ENCODE peak calls at places on chromosomes 7 and 10, in seven cellular contexts. C is COLO829; X is astrocyte of the spinal cord; F is NCI-H460; U is activated CD8-positive, alpha-beta memory T cell treated with anti-CD3 and anti-CD28 coated beads, Interleukin-2, amount 50 U/mL, for 4 hours; Q is SHP77; Y is body of pancreas. G is an unnamed sample.
A peak's percentile ranks its signal among the peaks of the same experiment; 100 is the strongest.

GRCh38 chr10:13712799-13713581 is 126.2 kb downstream of the PRPF18 start:
- DNase-seq in C (peak; percentile 65), X (peak; percentile 98), F (no peak), U (peak; percentile 25), Q (no peak), Y (peak; percentile 53), G (peak; percentile 39)

GRCh38 chr10:6706725-6707124 is 126.6 kb upstream of the PRKCQ start:
- DNase-seq in C (no peak), X (no peak), F (no peak), U (no peak), Q (no peak), Y (no peak), G (no peak)

GRCh38 chr7:158558816-158559215 is 28.8 kb downstream of the PTPRN2 start:
- DNase-seq in C (no peak), X (no peak), F (no peak), U (no peak), Q (no peak), Y (no peak), G (no peak)

GRCh38 chr7:56474271-56474670 is 358.1 kb upstream of the NUPR2 start:
- DNase-seq in C (no peak), X (no peak), F (no peak), U (no peak), Q (no peak), Y (no peak), G (no peak)

GRCh38 chr10:89879121-89879520 is 177.7 kb downstream of the KIF20B start:
- DNase-seq in C (no peak), X (peak; percentile 38), F (no peak), U (no peak), Q (no peak), Y (no peak), G (no peak)

GRCh38 chr10:88115968-88116367 is 252.5 kb downstream of the PTEN start:
- DNase-seq in C (peak; percentile 2), X (peak; percentile 18), F (no peak), U (no peak), Q (no peak), Y (no peak), G (no peak)

GRCh38 chr10:101291254-101292193 is 62.3 kb upstream of the LBX1 start:
- DNase-seq in C (no peak), X (peak; percentile 5), F (peak; percentile 31), U (peak; percentile 64), Q (peak; percentile 59), Y (peak; percentile 57), G (peak; percentile 77)

GRCh38 chr7:127828843-127829502 is 177.0 kb downstream of the SND1 start:
- DNase-seq in C (no peak), X (no peak), F (no peak), U (no peak), Q (no peak), Y (no peak), G (no peak)

GRCh38 chr10:58440484-58440883 is 55.3 kb downstream of the TFAM start:
- DNase-seq in C (no peak), X (no peak), F (no peak), U (no peak), Q (no peak), Y (no peak), G (no peak)

GRCh38 chr10:27745719-27746363 is at the start of gene MKX:
- DNase-seq in C (no peak), X (peak; percentile 50), F (no peak), U (peak; percentile 23), Q (no peak), Y (peak; percentile 47), G (no peak)

GRCh38 chr7:98265841-98266271 is 13.8 kb upstream of the TECPR1 start:
- DNase-seq in C (no peak), X (peak; percentile 33), F (no peak), U (no peak), Q (no peak), Y (no peak), G (no peak)

GRCh38 chr10:8026349-8027259 is 27.9 kb upstream of the GATA3 start:
- DNase-seq in C (no peak), X (no peak), F (no peak), U (no peak), Q (no peak), Y (no peak), G (no peak)

GRCh38 chr10:69883256-69883655 is 81.5 kb downstream of the COL13A1 start:
- DNase-seq in C (no peak), X (no peak), F (no peak), U (no peak), Q (no peak), Y (no peak), G (no peak)

GRCh38 chr10:78543749-78544446 is 510.2 kb downstream of the RPS24 start:
- DNase-seq in C (no peak), X (peak; percentile 95), F (no peak), U (no peak), Q (no peak), Y (peak; percentile 37), G (peak; percentile 70)

GRCh38 chr7:30136339-30136738 is 1.6 kb downstream of the MTURN start:
- DNase-seq in C (no peak), X (no peak), F (no peak), U (no peak), Q (no peak), Y (no peak), G (no peak)

GRCh38 chr7:7122033-7122478 is 60.3 kb upstream of the C1GALT1 start:
- DNase-seq in C (no peak), X (peak; percentile 38), F (no peak), U (no peak), Q (no peak), Y (no peak), G (no peak)

GRCh38 chr10:120098242-120098930 is 205.9 kb downstream of the SEC23IP start:
- DNase-seq in C (no peak), X (no peak), F (no peak), U (no peak), Q (no peak), Y (no peak), G (no peak)

GRCh38 chr10:74542077-74542476 is 284.3 kb upstream of the KAT6B start:
- DNase-seq in C (no peak), X (peak; percentile 37), F (no peak), U (no peak), Q (no peak), Y (peak; percentile 13), G (no peak)

GRCh38 chr10:93573051-93573909 is 6.8 kb downstream of the FFAR4 start:
- DNase-seq in C (no peak), X (no peak), F (no peak), U (no peak), Q (no peak), Y (peak; percentile 20), G (peak; percentile 18)

GRCh38 chr7:103574536-103574935 is 128.5 kb upstream of the SLC26A5 start:
- DNase-seq in C (no peak), X (no peak), F (no peak), U (no peak), Q (no peak), Y (no peak), G (no peak)

GRCh38 chr10:102517553-102517952 is 13.8 kb downstream of the SUFU start:
- DNase-seq in C (no peak), X (peak; percentile 35), F (no peak), U (no peak), Q (no peak), Y (no peak), G (no peak)

GRCh38 chr7:101096957-101097347 is 11.7 kb downstream of the TRIM56 start:
- DNase-seq in C (no peak), X (no peak), F (no peak), U (no peak), Q (no peak), Y (no peak), G (no peak)

GRCh38 chr7:84331665-84332064 is 137.1 kb upstream of the SEMA3A start:
- DNase-seq in C (no peak), X (peak; percentile 34), F (no peak), U (no peak), Q (no peak), Y (no peak), G (no peak)

GRCh38 chr7:143975617-143976016 is 21.0 kb downstream of the OR2F1 start:
- DNase-seq in C (no peak), X (no peak), F (peak; percentile 7), U (no peak), Q (no peak), Y (no peak), G (no peak)

GRCh38 chr7:158676898-158677297 is 27.7 kb downstream of the NCAPG2 start:
- DNase-seq in C (no peak), X (no peak), F (no peak), U (no peak), Q (no peak), Y (no peak), G (no peak)

GRCh38 chr10:3186365-3186764 is 13.8 kb upstream of the PITRM1 start:
- DNase-seq in C (no peak), X (no peak), F (no peak), U (peak; percentile 41), Q (no peak), Y (no peak), G (no peak)

GRCh38 chr10:72720814-72721665 is 29.1 kb downstream of the MCU start:
- DNase-seq in C (no peak), X (no peak), F (no peak), U (no peak), Q (no peak), Y (no peak), G (no peak)

GRCh38 chr7:11858026-11858425 is 26.0 kb upstream of the THSD7A start:
- DNase-seq in C (no peak), X (no peak), F (no peak), U (no peak), Q (peak; percentile 28), Y (no peak), G (no peak)

GRCh38 chr7:1520574-1521234 is 9.8 kb upstream of the MAFK start:
- DNase-seq in C (no peak), X (peak; percentile 97), F (peak; percentile 100), U (no peak), Q (peak; percentile 85), Y (peak; percentile 11), G (no peak)

GRCh38 chr10:98267894-98268693 is at the start of gene LOXL4:
- DNase-seq in C (peak; percentile 13), X (peak; percentile 30), F (no peak), U (no peak), Q (no peak), Y (peak; percentile 45), G (no peak)

GRCh38 chr7:37208528-37208927 is 240.1 kb downstream of the ELMO1 start:
- DNase-seq in C (no peak), X (peak; percentile 4), F (peak; percentile 52), U (peak; percentile 32), Q (peak; percentile 54), Y (peak; percentile 55), G (peak; percentile 63)

GRCh38 chr10:69057261-69057950 is 30.5 kb upstream of the SRGN start:
- DNase-seq in C (no peak), X (peak; percentile 24), F (no peak), U (no peak), Q (no peak), Y (no peak), G (peak; percentile 53)

GRCh38 chr7:129857313-129857712 is 95.4 kb downstream of the UBE2H start:
- DNase-seq in C (no peak), X (no peak), F (no peak), U (no peak), Q (no peak), Y (no peak), G (no peak)

GRCh38 chr10:118447478-118447877 is 105.4 kb upstream of the FAM204A start:
- DNase-seq in C (no peak), X (no peak), F (no peak), U (no peak), Q (no peak), Y (no peak), G (no peak)

GRCh38 chr10:61785410-61786105 is 115.9 kb upstream of the ARID5B start:
- DNase-seq in C (no peak), X (no peak), F (no peak), U (no peak), Q (no peak), Y (no peak), G (no peak)

G was measured in head of caudate nucleus.